ENCODE peak calls at places on chromosomes 5 and 9, in five cellular contexts. N is uterus, S is AG04450, R is neural progenitor cell, C is hepatocyte. O is an unnamed sample.

GRCh38 chr5:140345919-140346347 is 470 bp downstream of the HBEGF start:
- DNase-seq in N (peak), S (no peak), R (peak), C (peak), O (no peak)

GRCh38 chr9:70911791-70912190 is 209.6 kb downstream of the TRPM3 start:
- DNase-seq in N (no peak), S (no peak), R (no peak), C (no peak), O (no peak)

GRCh38 chr5:181053760-181054122 is 13.7 kb downstream of the BTNL9 start:
- DNase-seq in N (no peak), S (no peak), R (peak), C (no peak), O (no peak)

GRCh38 chr5:38925154-38925925 is 79.5 kb downstream of the OSMR start:
- DNase-seq in N (no peak), S (peak), R (no peak), C (peak), O (peak)

GRCh38 chr9:37172511-37172910 is 52.1 kb downstream of the ZCCHC7 start:
- DNase-seq in N (no peak), S (no peak), R (no peak), C (no peak), O (no peak)

GRCh38 chr5:159163027-159163699 is 46.2 kb downstream of the RNF145 start:
- DNase-seq in N (no peak), S (peak), R (no peak), C (no peak), O (no peak)

GRCh38 chr5:176814836-176815438 is 4.6 kb downstream of the UNC5A start:
- DNase-seq in N (no peak), S (no peak), R (no peak), C (no peak), O (no peak)

GRCh38 chr5:134227259-134227658 is 1.4 kb upstream of the PPP2CA start:
- DNase-seq in N (peak), S (no peak), R (peak), C (peak), O (no peak)

GRCh38 chr9:34102796-34103195 is 23.7 kb downstream of the DCAF12 start:
- DNase-seq in N (no peak), S (no peak), R (no peak), C (no peak), O (no peak)

GRCh38 chr9:89786650-89787049 is 181.8 kb downstream of the GADD45G start:
- DNase-seq in N (no peak), S (no peak), R (no peak), C (no peak), O (no peak)

GRCh38 chr9:87792831-87793288 is 66.9 kb downstream of the CTSL start:
- DNase-seq in N (peak), S (peak), R (no peak), C (peak), O (no peak)
- TF ChIP-seq CTCF in N (no peak), S (peak), R (no peak), C (no peak), O (no peak)

DNA sequence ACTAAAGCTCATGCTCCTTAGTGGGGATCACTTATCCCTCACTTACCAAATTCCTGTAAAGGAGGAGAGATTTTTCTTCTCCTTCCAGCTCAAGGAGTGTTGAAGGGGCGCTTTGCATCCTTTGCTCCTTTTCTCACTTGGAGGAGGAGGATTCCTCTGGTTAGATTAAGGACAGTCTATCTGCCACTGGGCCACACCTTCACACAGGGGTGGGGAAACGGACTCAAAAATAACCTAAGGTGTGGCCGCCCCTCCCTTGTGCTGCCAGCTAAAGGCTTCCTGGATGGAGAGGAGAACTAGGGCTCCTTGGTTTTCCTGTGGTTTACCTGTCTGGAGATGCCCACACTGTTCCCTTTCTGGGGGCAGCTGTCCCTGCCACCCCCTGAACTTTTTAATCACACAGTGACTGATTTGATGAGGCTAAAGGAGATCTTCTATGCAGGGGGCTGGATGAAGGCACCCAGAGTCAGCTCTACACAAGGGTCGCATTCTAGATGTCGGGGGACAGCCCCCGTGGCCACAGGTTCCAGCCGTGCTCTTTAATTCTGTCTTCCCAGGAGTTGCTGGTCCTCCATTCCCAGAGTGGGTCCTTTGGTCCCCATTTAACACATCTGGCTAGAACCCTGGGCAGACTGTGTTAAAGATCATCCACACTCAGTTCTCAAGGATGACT is 14.4 kb downstream of the GLRX start:
- DNase-seq in N (no peak), S (no peak), R (no peak), C (no peak), O (no peak)
- H3K4me3 ChIP-seq in N (no peak), S (no peak), R (no peak), C (no peak), O (no peak)

GRCh38 chr5:52989025-52989780 is at the start of gene ITGA2:
- DNase-seq in N (peak), S (no peak), R (peak), C (peak), O (no peak)

GRCh38 chr5:52987711-52988329 is 1.3 kb upstream of the ITGA2 start:
- DNase-seq in N (no peak), S (no peak), R (no peak), C (peak), O (no peak)

GRCh38 chr5:52990531-52990925 is 1.4 kb downstream of the ITGA2 start:
- DNase-seq in N (no peak), S (no peak), R (no peak), C (no peak), O (no peak)

GRCh38 chr5:52988335-52989024 is 672 bp upstream of the ITGA2 start:
- DNase-seq in N (no peak), S (no peak), R (no peak), C (peak), O (no peak)

GRCh38 chr5:52989781-52990530 is 804 bp downstream of the ITGA2 start:
- DNase-seq in N (peak), S (no peak), R (peak), C (peak), O (no peak)
- TF ChIP-seq CTCF in N (peak), S (peak), R (peak), C (peak), O (peak)

DNA sequence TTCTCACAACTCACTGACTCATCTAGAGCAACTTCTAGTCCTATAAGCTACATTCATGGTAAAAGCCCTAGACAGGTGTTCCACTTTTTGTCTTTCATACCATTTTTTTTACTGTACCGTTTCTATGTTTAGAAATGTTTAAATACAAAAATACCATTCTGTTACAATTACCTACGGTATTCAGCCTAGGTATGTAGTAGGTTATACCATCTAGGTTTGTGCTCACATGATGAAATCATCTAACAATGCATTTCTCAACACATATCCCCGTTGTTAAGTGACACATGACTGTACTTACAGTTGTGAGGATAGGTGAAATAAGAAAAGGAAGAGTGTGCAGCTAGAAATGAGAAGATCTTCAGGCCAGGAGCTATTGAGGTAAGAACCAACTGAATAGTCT is 6.2 kb downstream of the CENPK start:
- DNase-seq in N (no peak), S (no peak), R (no peak), C (no peak), O (no peak)
- H3K4me3 ChIP-seq in N (no peak), S (no peak), R (no peak), C (no peak), O (no peak)

O was measured in AG04449.